ENCODE peak calls at places on chromosome 1, in six cellular contexts. O, D, J, N, T and F are unnamed samples.

GRCh38 chr1:201851949-201852348 is 23.0 kb downstream of the IPO9 start:
- DNase-seq in N (no peak), J (no peak), O (no peak), T (no peak), D (no peak), F (no peak)

GRCh38 chr1:241440904-241441303 is 78.7 kb downstream of the FH start:
- DNase-seq in T (no peak), D (no peak), O (no peak), N (no peak), J (no peak), F (no peak)

GRCh38 chr1:94355485-94355980 is 62.7 kb upstream of the ABCD3 start:
- DNase-seq in J (no peak), O (no peak), T (no peak), D (no peak), N (no peak), F (no peak)

GRCh38 chr1:175498002-175498401 is 245.4 kb downstream of the TNR start:
- DNase-seq in T (no peak), O (no peak), N (no peak), D (no peak), J (no peak), F (no peak)

GRCh38 chr1:82195245-82195644 is 394.5 kb downstream of the ADGRL2 start:
- DNase-seq in N (no peak), T (no peak), O (no peak), J (no peak), D (no peak), F (no peak)

GRCh38 chr1:47701741-47702515 is 264.1 kb downstream of the FOXD2 start:
- DNase-seq in O (no peak), T (no peak), N (no peak), D (no peak), J (no peak), F (no peak)

GRCh38 chr1:184644771-184645170 is 109.9 kb downstream of the EDEM3 start:
- DNase-seq in D (no peak), T (no peak), O (no peak), J (no peak), N (no peak), F (no peak)

GRCh38 chr1:66764994-66765578 is 12.8 kb downstream of the DYNLT5 start:
- DNase-seq in D (peak; percentile 47), T (peak; percentile 33), J (peak; percentile 74), N (peak; percentile 28), O (no peak), F (peak; percentile 49)

GRCh38 chr1:208252126-208252853 is 8.1 kb upstream of the PLXNA2 start:
- DNase-seq in J (no peak), N (no peak), T (no peak), D (no peak), O (peak; percentile 46), F (peak; percentile 72)

GRCh38 chr1:14486401-14487110 is 111.9 kb upstream of the KAZN start:
- DNase-seq in O (peak; percentile 33), J (no peak), D (peak; percentile 36), T (no peak), N (no peak), F (peak; percentile 52)

GRCh38 chr1:87212431-87213125 is 116.1 kb upstream of the LMO4 start:
- DNase-seq in J (no peak), O (no peak), D (no peak), N (no peak), T (no peak), F (no peak)

GRCh38 chr1:119188926-119189325 is 48.5 kb upstream of the WARS2 start:
- DNase-seq in D (no peak), J (no peak), O (no peak), N (no peak), T (no peak), F (peak; percentile 20)

GRCh38 chr1:15308621-15309027 is 61.6 kb downstream of the FHAD1 start:
- DNase-seq in J (no peak), N (no peak), D (no peak), T (no peak), O (no peak), F (no peak)

GRCh38 chr1:115466433-115466832 is 128.4 kb upstream of the NGF start:
- DNase-seq in O (no peak), T (no peak), N (no peak), J (no peak), D (no peak), F (no peak)

GRCh38 chr1:186155594-186155993 is 219.5 kb downstream of the TPR start:
- DNase-seq in T (no peak), N (no peak), J (peak; percentile 41), D (no peak), O (no peak), F (peak; percentile 29)

GRCh38 chr1:36211841-36212240 is 12.4 kb upstream of the THRAP3 start:
- DNase-seq in T (no peak), N (no peak), D (no peak), J (no peak), O (no peak), F (no peak)

GRCh38 chr1:39952359-39953110 is 2.4 kb upstream of the MFSD2A start:
- DNase-seq in N (no peak), D (no peak), T (no peak), J (no peak), O (peak; percentile 42), F (no peak)